ENCODE peak calls at places on chromosomes 6 and 20, in ten cellular contexts. D is IMR-90; B is fibroblast of lung; E is mammary epithelial cell; V is colonic mucosa; F is neural progenitor cell; M is naive thymus-derived CD4-positive, alpha-beta T cell; H is DND-41; T is heart left ventricle; I is GM23248. L is an unnamed sample.

GRCh38 chr6:38806271-38806670 is 91.2 kb downstream of the DNAH8 start:
- DNase-seq in T (no peak), F (peak; percentile 25), I (no peak), H (no peak), E (no peak), V (no peak), B (no peak), D (no peak), M (no peak), L (no peak)

GRCh38 chr6:2839982-2840793 is 1.5 kb downstream of the SERPINB1 start:
- DNase-seq in V (no peak), T (no peak), I (peak; percentile 34), M (no peak), H (no peak), F (no peak), B (no peak), E (peak; percentile 72), D (no peak), L (no peak)

GRCh38 chr6:164072240-164072666 is 657.7 kb downstream of the QKI start:
- DNase-seq in B (no peak), V (no peak), M (no peak), F (no peak), H (no peak), I (no peak), D (no peak), E (no peak), T (no peak), L (no peak)

GRCh38 chr20:43936371-43936770 is 21.7 kb downstream of the TOX2 start:
- DNase-seq in M (no peak), T (no peak), H (no peak), V (no peak), I (no peak), D (peak; percentile 42), B (peak; percentile 74), E (peak; percentile 43), F (no peak), L (peak; percentile 84)

GRCh38 chr6:100276311-100277057 is 188.2 kb downstream of the SIM1 start:
- DNase-seq in E (peak; percentile 24), F (no peak), B (no peak), D (no peak), T (no peak), H (no peak), M (no peak), V (no peak), I (no peak), L (no peak)

GRCh38 chr6:8468731-8469130 is 33.4 kb upstream of the SLC35B3 start:
- DNase-seq in I (no peak), E (no peak), F (no peak), T (no peak), V (no peak), D (no peak), H (no peak), B (no peak), M (no peak), L (no peak)

GRCh38 chr6:156778615-156779205 is 1.5 kb downstream of the ARID1B start:
- DNase-seq in B (peak; percentile 43), I (peak; percentile 64), M (peak; percentile 53), T (peak; percentile 66), E (peak; percentile 52), V (peak; percentile 59), F (peak; percentile 72), D (no peak), H (peak; percentile 72), L (peak; percentile 64)

GRCh38 chr6:37242429-37243052 is 15.0 kb upstream of the TBC1D22B start:
- DNase-seq in D (peak; percentile 99), M (no peak), E (peak; percentile 97), H (no peak), B (peak; percentile 99), T (peak; percentile 36), I (peak; percentile 97), V (peak; percentile 31), F (no peak), L (peak; percentile 90)

GRCh38 chr20:19430641-19431307 is 218.3 kb downstream of the SLC24A3 start:
- DNase-seq in V (no peak), F (no peak), T (no peak), B (no peak), I (no peak), H (no peak), M (no peak), E (no peak), D (no peak), L (no peak)

GRCh38 chr6:159415540-159415939 is 246.3 kb downstream of the FNDC1 start:
- DNase-seq in B (no peak), T (no peak), H (no peak), I (no peak), D (no peak), M (no peak), F (no peak), V (no peak), E (no peak), L (no peak)

GRCh38 chr6:138647006-138647405 is 126.6 kb upstream of the CCDC28A start:
- DNase-seq in B (peak; percentile 64), M (no peak), D (peak; percentile 56), F (no peak), I (peak; percentile 78), E (peak; percentile 50), T (no peak), V (no peak), H (no peak), L (no peak)

GRCh38 chr6:11738681-11739375 is 39.8 kb downstream of the ADTRP start:
- DNase-seq in B (no peak), V (no peak), I (no peak), E (no peak), T (no peak), H (no peak), M (no peak), F (peak; percentile 26), D (no peak), L (no peak)

GRCh38 chr6:42774201-42774600 is 7.7 kb upstream of the BICRAL start:
- DNase-seq in H (no peak), T (no peak), D (no peak), M (peak; percentile 25), F (no peak), E (no peak), I (no peak), V (no peak), B (no peak), L (no peak)

GRCh38 chr6:85416049-85416448 is 33.8 kb upstream of the NT5E start:
- DNase-seq in E (no peak), T (no peak), F (no peak), B (peak; percentile 64), M (no peak), V (no peak), D (peak; percentile 67), I (peak; percentile 57), H (no peak), L (no peak)

GRCh38 chr6:145744619-145745018 is 9.3 kb upstream of the EPM2A start:
- DNase-seq in E (peak; percentile 71), M (no peak), I (no peak), B (no peak), H (no peak), D (no peak), V (no peak), T (no peak), F (no peak), L (no peak)

GRCh38 chr6:56729719-56730118 is 87.0 kb upstream of the DST start:
- DNase-seq in V (no peak), H (no peak), I (peak; percentile 93), T (no peak), M (no peak), B (peak; percentile 57), E (peak; percentile 76), D (peak; percentile 72), F (no peak), L (no peak)

GRCh38 chr20:10915815-10916214 is 242.0 kb upstream of the JAG1 start:
- DNase-seq in B (no peak), I (no peak), V (no peak), H (no peak), E (no peak), D (no peak), F (no peak), T (no peak), M (no peak), L (no peak)

GRCh38 chr20:45994761-45995160 is 13.9 kb upstream of the MMP9 start:
- DNase-seq in F (no peak), H (no peak), M (no peak), V (no peak), D (no peak), T (no peak), B (no peak), I (no peak), E (no peak), L (no peak)

GRCh38 chr6:34555328-34555727 is 801 bp downstream of the SPDEF start:
- DNase-seq in F (no peak), B (no peak), M (no peak), I (no peak), V (no peak), E (no peak), H (no peak), D (no peak), T (no peak), L (no peak)
- H3K4me3 ChIP-seq in F (no peak overlapping the region), B (no peak overlapping the region), M (no peak overlapping the region), I (no peak overlapping the region), V (peak overlapping the region; percentile 37), E (no peak overlapping the region), H (no peak overlapping the region), D (no peak overlapping the region), T (no peak overlapping the region), L (no peak overlapping the region)

DNA sequence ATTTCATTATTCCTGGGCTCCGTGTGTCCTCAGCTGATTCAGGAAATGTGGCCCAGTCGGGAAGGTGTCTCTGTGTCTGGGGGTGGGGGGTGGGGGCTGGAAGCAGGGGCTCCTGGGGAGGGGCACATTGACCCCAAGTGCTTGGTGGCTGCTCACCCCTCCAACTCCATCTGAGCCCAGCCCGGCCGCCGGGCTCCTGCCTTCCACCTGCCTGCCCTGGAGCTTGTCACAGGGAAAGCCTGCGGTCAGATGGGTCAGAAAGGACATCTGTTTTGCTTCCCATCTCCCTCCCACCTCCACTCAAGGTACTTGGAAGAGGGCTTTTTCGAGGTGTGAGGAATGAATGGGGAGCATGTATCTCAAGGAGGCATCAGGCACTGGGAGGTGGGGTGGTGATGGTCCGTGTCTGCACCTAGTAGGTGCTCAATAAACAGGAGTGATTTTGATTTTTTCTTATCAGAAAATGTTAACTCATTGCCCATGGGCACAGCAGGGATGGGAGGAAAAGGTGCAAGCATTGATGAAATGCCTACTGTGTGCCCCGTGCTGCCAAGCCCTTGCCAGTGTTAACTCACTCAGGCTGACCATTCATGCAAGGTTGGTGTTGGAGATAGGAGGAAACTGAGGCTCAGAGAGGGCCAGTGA is 3.2 kb downstream of the VSTM2L start:
- DNase-seq in T (no peak), E (no peak), H (no peak), M (no peak), F (no peak), D (no peak), I (no peak), B (no peak), V (no peak), L (no peak)
- H3K27me3 ChIP-seq in T (peaks cover 17% of the 10 kb centered on the region), E (no peaks in the 10 kb centered on the region), H (peaks cover 10% of the 10 kb centered on the region), M (no peaks in the 10 kb centered on the region), F (peaks cover 21% of the 10 kb centered on the region), D (peaks cover 69% of the 10 kb centered on the region), I (peaks cover 2% of the 10 kb centered on the region), B (peaks cover 46% of the 10 kb centered on the region), V (peaks cover 24% of the 10 kb centered on the region), L (peaks cover 5% of the 10 kb centered on the region)

GRCh38 chr6:170535002-170535401 is 18.1 kb downstream of the PSMB1 start:
- DNase-seq in V (no peak), T (no peak), H (no peak), D (no peak), M (no peak), F (no peak), B (no peak), E (no peak), I (no peak), L (no peak)
- H3K36me3 ChIP-seq in V (peaks cover 24% of the 10 kb centered on the region), T (peaks cover 90% of the 10 kb centered on the region), H (peaks cover 69% of the 10 kb centered on the region), D (peaks cover 37% of the 10 kb centered on the region), M (peaks cover 38% of the 10 kb centered on the region), F (peaks cover 27% of the 10 kb centered on the region), B (peaks cover 19% of the 10 kb centered on the region), E (peaks cover 45% of the 10 kb centered on the region), I (peaks cover 66% of the 10 kb centered on the region), L (peaks cover 72% of the 10 kb centered on the region)

GRCh38 chr6:133568970-133569889 is 319.7 kb upstream of the TCF21 start:
- DNase-seq in T (peak; percentile 8), F (peak; percentile 75), V (no peak), M (no peak), E (peak; percentile 92), I (peak; percentile 98), D (peak; percentile 91), H (no peak), B (peak; percentile 88), L (peak; percentile 92)
- H3K4me3 ChIP-seq in T (no peak overlapping the region), F (peak overlapping the region; percentile 39), V (no peak overlapping the region), M (no peak overlapping the region), E (peak overlapping the region; percentile 43), I (peak overlapping the region; percentile 72), D (peak overlapping the region; percentile 29), H (no peak overlapping the region), B (peak overlapping the region; percentile 39), L (peak overlapping the region; percentile 10)

L was measured in MG63.